ENCODE peak calls at places on chromosomes 6 and 20, in seven cellular contexts. P is hypothalamus; M is activated CD4-positive, alpha-beta T cell treated with anti-CD3 and anti-CD28 coated beads, Interleukin-2, amount 50 U/mL, for 4 hours; B is WTC11; G is stimulated activated CD4-positive, alpha-beta T cell treated with anti-CD3 and anti-CD28 coated beads, Interleukin-15, amount 100 ng/mL, for 1 hour; Z is activated T-cell treated with anti-CD3 and anti-CD28 coated beads, Interleukin-2, amount 50 U/mL, for 72 hours; H is HEK293T. V is an unnamed sample.

GRCh38 chr20:36830791-36831691 is 44.9 kb upstream of the TLDC2 start:
- DNase-seq in M (no peak), B (no peak), H (no peak), P (peak), G (no peak), Z (no peak), V (no peak)

GRCh38 chr6:46637933-46638332 is 14.7 kb downstream of the CYP39A1 start:
- DNase-seq in B (no peak), M (no peak), H (no peak), G (no peak), P (no peak), Z (no peak), V (no peak)

GRCh38 chr20:58868795-58869194 is 16.3 kb downstream of the GNAS start:
- DNase-seq in Z (no peak), P (no peak), B (no peak), H (no peak), M (no peak), G (no peak), V (no peak)

GRCh38 chr6:11123978-11124377 is 12.5 kb upstream of the ERVFRD-1 start:
- DNase-seq in G (no peak), H (no peak), P (no peak), B (no peak), M (no peak), Z (no peak), V (no peak)

GRCh38 chr6:129350278-129350677 is 359.7 kb downstream of the ARHGAP18 start:
- DNase-seq in Z (no peak), H (no peak), M (no peak), B (no peak), G (no peak), P (no peak), V (no peak)

GRCh38 chr6:61586934-61587537 is 699.0 kb downstream of the KHDRBS2 start:
- DNase-seq in H (no peak), Z (no peak), G (no peak), P (no peak), M (no peak), B (no peak), V (no peak)

GRCh38 chr6:166417285-166417691 is 34.5 kb upstream of the MPC1 start:
- DNase-seq in M (peak), Z (peak), H (no peak), P (no peak), B (no peak), G (no peak), V (no peak)

GRCh38 chr6:42453649-42454427 is 2.1 kb upstream of the TRERF1 start:
- DNase-seq in B (peak), G (no peak), Z (peak), M (no peak), H (peak), P (no peak), V (no peak)

GRCh38 chr6:31901415-31901952 is 402 bp downstream of the ZBTB12 start:
- DNase-seq in Z (peak), B (peak), P (peak), H (peak), M (peak), G (peak), V (peak)

GRCh38 chr6:13873288-13874190 is 51.2 kb upstream of the RNF182 start:
- DNase-seq in B (peak), M (peak), Z (peak), P (peak), H (peak), G (peak), V (peak)

GRCh38 chr6:143232849-143233248 is 172.2 kb downstream of the AIG1 start:
- DNase-seq in M (no peak), B (peak), H (peak), Z (peak), G (no peak), P (no peak), V (no peak)

GRCh38 chr6:98644063-98644462 is 190.3 kb upstream of the POU3F2 start:
- DNase-seq in H (no peak), P (no peak), Z (no peak), M (no peak), G (no peak), B (no peak), V (no peak)

GRCh38 chr6:48150701-48151100 is 39.7 kb upstream of the PTCHD4 start:
- DNase-seq in G (no peak), P (no peak), H (no peak), M (no peak), Z (no peak), B (no peak), V (no peak)

GRCh38 chr6:111253999-111254778 is 166.9 kb downstream of the SLC16A10 start:
- DNase-seq in B (no peak), G (no peak), M (no peak), P (no peak), Z (no peak), H (no peak), V (no peak)

GRCh38 chr6:23964865-23965264 is 161.2 kb upstream of the NRSN1 start:
- DNase-seq in G (no peak), B (no peak), Z (no peak), H (no peak), P (no peak), M (no peak), V (no peak)

GRCh38 chr6:45966340-45966739 is 49.3 kb downstream of the CLIC5 start:
- DNase-seq in B (no peak), H (no peak), Z (no peak), P (no peak), M (no peak), G (no peak), V (no peak)

GRCh38 chr6:105596284-105596755 is 193.4 kb upstream of the PREP start:
- DNase-seq in G (no peak), P (no peak), Z (no peak), H (no peak), M (no peak), B (no peak), V (no peak)

GRCh38 chr20:35669681-35670080 is 5.0 kb upstream of the CPNE1 start:
- DNase-seq in G (no peak), M (no peak), Z (no peak), P (no peak), B (no peak), H (no peak), V (no peak)

GRCh38 chr20:40265872-40266533 is 423.0 kb downstream of the MAFB start:
- DNase-seq in M (no peak), B (peak), Z (no peak), G (no peak), H (no peak), P (no peak), V (no peak)

GRCh38 chr20:22346716-22347115 is 237.7 kb downstream of the FOXA2 start:
- DNase-seq in P (no peak), B (no peak), M (no peak), Z (no peak), H (no peak), G (no peak), V (no peak)

GRCh38 chr20:46220808-46221207 is 87.5 kb downstream of the CDH22 start:
- DNase-seq in M (no peak), B (peak), P (peak), G (no peak), H (no peak), Z (no peak), V (no peak)

GRCh38 chr6:40996591-40997247 is 42.3 kb downstream of the UNC5CL start:
- DNase-seq in M (no peak), P (no peak), H (peak), G (no peak), Z (no peak), B (no peak), V (no peak)

GRCh38 chr6:99822741-99823512 is 171.1 kb downstream of the MCHR2 start:
- DNase-seq in B (no peak), H (peak), Z (peak), M (no peak), P (no peak), G (no peak), V (no peak)

GRCh38 chr6:53869964-53870363 is 75.2 kb downstream of the LRRC1 start:
- DNase-seq in G (no peak), M (no peak), P (no peak), B (no peak), H (no peak), Z (no peak), V (peak)

GRCh38 chr6:46221221-46221793 is 50.5 kb upstream of the ENPP5 start:
- DNase-seq in B (no peak), M (no peak), H (peak), G (no peak), P (no peak), Z (no peak), V (no peak)

GRCh38 chr20:61538481-61539265 is 286.6 kb downstream of the CDH4 start:
- DNase-seq in Z (no peak), B (no peak), H (no peak), P (no peak), G (no peak), M (no peak), V (no peak)

GRCh38 chr20:39888310-39888709 is 800.7 kb downstream of the MAFB start:
- DNase-seq in G (no peak), H (no peak), B (no peak), Z (no peak), P (no peak), M (no peak), V (no peak)

GRCh38 chr6:105326838-105327745 is 75.8 kb downstream of the PREP start:
- DNase-seq in P (no peak), Z (no peak), M (no peak), G (no peak), B (no peak), H (no peak), V (no peak)

GRCh38 chr6:66096679-66097078 is 389.7 kb upstream of the EYS start:
- DNase-seq in P (no peak), G (no peak), H (no peak), M (no peak), B (no peak), Z (no peak), V (no peak)

GRCh38 chr6:33279971-33280511 is 3.1 kb downstream of the B3GALT4 start:
- DNase-seq in Z (no peak), H (peak), M (no peak), P (no peak), B (peak), G (no peak), V (no peak)

GRCh38 chr6:133644548-133644947 is 244.4 kb upstream of the TCF21 start:
- DNase-seq in H (no peak), B (no peak), P (no peak), G (no peak), Z (no peak), M (no peak), V (no peak)

GRCh38 chr20:17660667-17661066 is 21.4 kb downstream of the RRBP1 start:
- DNase-seq in Z (no peak), P (no peak), M (no peak), G (no peak), H (no peak), B (no peak), V (no peak)

GRCh38 chr6:71190809-71191208 is 97.8 kb upstream of the OGFRL1 start:
- DNase-seq in P (no peak), M (no peak), Z (no peak), B (no peak), H (no peak), G (no peak), V (no peak)

GRCh38 chr20:24633026-24633425 is 163.6 kb downstream of the SYNDIG1 start:
- DNase-seq in G (no peak), M (no peak), P (no peak), B (no peak), H (no peak), Z (no peak), V (peak)

GRCh38 chr6:4805553-4806307 is 29.5 kb downstream of the CDYL start:
- DNase-seq in H (peak), Z (no peak), P (peak), B (peak), M (no peak), G (no peak), V (no peak)

GRCh38 chr6:159060107-159060506 is 15.3 kb upstream of the TAGAP start:
- DNase-seq in M (no peak), Z (peak), G (no peak), B (no peak), P (no peak), H (no peak), V (no peak)